ENCODE peak calls at places on chromosomes 13 and 19, in ten cellular contexts. S is fibroblast of the aortic adventitia; K is CD8-positive, alpha-beta T cell; E is choroid plexus epithelial cell; N is right atrium auricular region; P is brain microvascular endothelial cell; L is body of pancreas; J is H1; C is adipocyte; F is AG09309. B is an unnamed sample.
A peak's percentile ranks its signal among the peaks of the same experiment; 100 is the strongest.

GRCh38 chr13:47901451-47901850 is 99.6 kb downstream of the SUCLA2 start:
- DNase-seq in J (no peak), K (no peak), P (peak; percentile 86), L (no peak), S (no peak), C (no peak), F (peak; percentile 78), N (no peak), E (peak; percentile 93), B (no peak)

GRCh38 chr13:94416454-94417080 is 62.9 kb downstream of the DCT start:
- DNase-seq in J (peak; percentile 56), C (peak; percentile 32), P (peak; percentile 9), F (no peak), K (no peak), L (no peak), S (no peak), E (peak; percentile 67), N (no peak), B (peak; percentile 71)

GRCh38 chr19:48418317-48419064 is 25.0 kb downstream of the GRIN2D start:
- DNase-seq in F (no peak), N (no peak), E (no peak), P (no peak), K (no peak), L (no peak), S (no peak), C (no peak), J (no peak), B (no peak)

GRCh38 chr13:109743706-109744453 is 42.5 kb downstream of the IRS2 start:
- DNase-seq in J (no peak), F (no peak), N (no peak), C (peak; percentile 62), S (peak; percentile 25), K (no peak), E (peak; percentile 89), P (peak; percentile 42), L (no peak), B (no peak)

GRCh38 chr19:51365211-51366049 is 758 bp downstream of the ETFB start:
- DNase-seq in S (peak; percentile 55), P (peak; percentile 29), F (no peak), L (peak; percentile 55), K (no peak), C (peak; percentile 58), E (peak; percentile 65), N (peak; percentile 62), J (no peak), B (peak; percentile 83)

GRCh38 chr19:55697698-55698097 is 22.7 kb downstream of the EPN1 start:
- DNase-seq in K (no peak), E (no peak), S (no peak), C (no peak), P (no peak), L (no peak), N (no peak), J (no peak), F (no peak), B (no peak)

GRCh38 chr13:26380930-26381329 is 127.0 kb downstream of the CDK8 start:
- DNase-seq in F (no peak), L (no peak), P (no peak), J (no peak), K (no peak), C (no peak), S (no peak), N (no peak), E (no peak), B (no peak)

GRCh38 chr19:53424968-53425597 is 6.7 kb upstream of the ZNF761 start:
- DNase-seq in K (peak; percentile 77), F (peak; percentile 28), S (peak; percentile 68), P (peak; percentile 62), C (peak; percentile 75), E (peak; percentile 85), L (peak; percentile 76), N (peak; percentile 74), J (peak; percentile 84), B (peak; percentile 92)

GRCh38 chr13:39129253-39129652 is 91.0 kb downstream of the NHLRC3 start:
- DNase-seq in N (no peak), S (no peak), F (no peak), K (no peak), E (no peak), P (no peak), C (no peak), J (no peak), L (no peak), B (no peak)

GRCh38 chr13:110388141-110388943 is 81.3 kb downstream of the COL4A2 start:
- DNase-seq in C (peak; percentile 88), P (peak; percentile 94), E (peak; percentile 92), N (no peak), S (peak; percentile 52), L (no peak), K (no peak), J (no peak), F (no peak), B (no peak)

GRCh38 chr13:51821666-51822065 is 17.7 kb upstream of the DHRS12 start:
- DNase-seq in K (peak; percentile 69), P (no peak), F (no peak), J (no peak), E (no peak), L (no peak), N (no peak), S (no peak), C (no peak), B (peak; percentile 90)

GRCh38 chr19:916645-917322 is 349 bp upstream of the KISS1R start:
- DNase-seq in P (no peak), L (peak; percentile 49), K (no peak), N (no peak), C (no peak), J (peak; percentile 79), E (no peak), F (no peak), S (no peak), B (no peak)

GRCh38 chr19:918481-919156 is 1.5 kb downstream of the KISS1R start:
- DNase-seq in E (no peak), L (no peak), P (no peak), K (no peak), F (no peak), J (no peak), C (no peak), S (no peak), N (no peak), B (no peak)

GRCh38 chr19:918152-918437 is 962 bp downstream of the KISS1R start:
- DNase-seq in C (no peak), N (no peak), F (no peak), E (no peak), K (no peak), S (no peak), J (no peak), P (no peak), L (no peak), B (no peak)

GRCh38 chr19:919157-920050 is 2.3 kb downstream of the KISS1R start:
- DNase-seq in J (peak; percentile 73), F (no peak), L (no peak), C (no peak), N (no peak), P (no peak), S (no peak), K (no peak), E (no peak), B (peak; percentile 60)

DNA sequence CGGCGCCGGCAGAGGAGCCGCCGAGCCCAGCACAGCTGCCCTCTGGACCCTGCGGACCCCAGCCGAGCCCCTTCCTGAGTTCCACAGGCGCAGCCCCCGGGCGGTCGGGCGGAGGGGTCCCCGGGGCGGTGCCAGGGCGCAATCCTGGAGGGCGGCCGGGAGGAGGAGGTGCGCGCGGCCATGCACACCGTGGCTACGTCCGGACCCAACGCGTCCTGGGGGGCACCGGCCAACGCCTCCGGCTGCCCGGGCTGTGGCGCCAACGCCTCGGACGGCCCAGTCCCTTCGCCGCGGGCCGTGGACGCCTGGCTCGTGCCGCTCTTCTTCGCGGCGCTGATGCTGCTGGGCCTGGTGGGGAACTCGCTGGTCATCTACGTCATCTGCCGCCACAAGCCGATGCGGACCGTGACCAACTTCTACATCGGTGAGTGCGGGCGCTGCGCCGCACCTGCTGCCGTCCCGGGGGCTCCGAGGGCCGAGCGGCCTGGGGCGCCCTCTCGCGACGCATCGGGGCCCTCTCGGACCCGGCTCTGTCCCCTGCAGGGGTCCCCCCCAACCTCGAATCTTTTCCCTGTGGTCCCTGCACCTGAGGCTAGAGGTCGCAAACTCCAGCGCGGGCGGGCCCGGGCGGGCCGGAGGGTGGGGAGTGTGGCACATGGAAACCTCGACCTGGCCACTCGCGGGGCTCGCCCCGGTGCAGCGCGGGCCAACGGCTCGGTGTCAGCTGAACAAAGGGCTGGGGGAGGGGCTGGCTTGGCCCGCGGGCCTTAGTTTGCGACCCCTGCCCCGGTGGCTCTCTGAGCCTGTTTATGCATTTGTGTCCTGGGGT is at the start of gene KISS1R:
- DNase-seq in C (peak; percentile 41), S (peak; percentile 12), J (peak; percentile 91), E (no peak), K (peak; percentile 76), L (peak; percentile 42), F (no peak), P (no peak), N (no peak), B (peak; percentile 69)
- H3K4me3 ChIP-seq in C (no peak within 1 kb of the TSS), S (no peak within 1 kb of the TSS), J (peak within 1 kb of the TSS; percentile 57), E (no peak within 1 kb of the TSS), K (peak within 1 kb of the TSS; percentile 53), L (peak within 1 kb of the TSS; percentile 1), F (no peak within 1 kb of the TSS), P (no peak within 1 kb of the TSS), N (no peak within 1 kb of the TSS), B (no peak within 1 kb of the TSS)

DNA sequence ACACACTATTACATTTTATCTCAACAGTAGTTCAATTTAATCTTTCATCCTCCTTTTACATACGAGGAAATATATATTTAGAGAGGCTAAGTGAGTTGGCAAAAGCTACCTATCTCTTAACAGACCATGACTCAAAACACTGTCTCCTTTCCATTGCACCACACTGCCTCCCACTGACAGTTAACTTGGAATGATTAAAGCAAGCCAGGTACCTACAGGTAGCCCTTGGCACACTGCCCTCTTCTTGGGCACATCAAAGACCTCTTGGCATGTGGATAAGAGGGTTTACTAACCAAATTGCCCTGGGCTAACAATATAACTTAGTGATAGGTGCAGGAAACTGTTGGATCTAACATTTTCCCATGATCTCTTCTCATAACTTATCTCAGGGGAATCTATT is 1.9 kb downstream of the ABHD13 start:
- DNase-seq in E (no peak), S (no peak), C (peak; percentile 11), K (no peak), F (no peak), J (no peak), P (no peak), L (peak; percentile 61), N (no peak), B (no peak)
- H3K4me3 ChIP-seq in E (no peak overlapping the region), S (peak overlapping the region; percentile 3), C (peak overlapping the region; percentile 99), K (no peak overlapping the region), F (no peak overlapping the region), J (no peak overlapping the region), P (no peak overlapping the region), L (no peak overlapping the region), N (no peak overlapping the region), B (peak overlapping the region; percentile 90)

GRCh38 chr13:45715351-45715750 is 13.2 kb downstream of the CBY2 start:
- DNase-seq in P (no peak), F (no peak), K (no peak), E (no peak), N (peak; percentile 46), S (no peak), L (no peak), J (no peak), C (no peak), B (no peak)
- H3K4me3 ChIP-seq in P (no peak overlapping the region), F (no peak overlapping the region), K (no peak overlapping the region), E (no peak overlapping the region), N (no peak overlapping the region), S (no peak overlapping the region), L (no peak overlapping the region), J (no peak overlapping the region), C (no peak overlapping the region), B (no peak overlapping the region)

DNA sequence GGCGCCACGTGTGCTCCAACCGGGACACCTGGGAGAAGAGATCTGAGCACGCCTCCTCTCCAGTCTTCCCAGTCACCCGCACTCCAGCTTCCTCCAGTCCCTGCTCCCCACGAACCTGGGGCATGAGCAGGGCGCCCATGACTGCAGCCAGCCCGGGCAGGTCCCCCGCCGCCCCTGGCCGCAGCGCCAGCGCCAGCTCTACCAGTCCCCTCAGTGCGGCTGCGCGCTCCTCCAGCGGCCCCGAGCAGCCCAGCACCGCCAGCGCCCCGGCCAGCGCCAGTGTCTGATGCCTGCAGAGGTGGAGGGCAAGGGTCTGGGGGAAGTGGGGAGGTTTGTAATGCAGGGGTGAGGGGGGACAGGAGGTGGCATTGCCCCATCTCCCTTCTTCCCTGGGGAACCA is 13.1 kb downstream of the SH2D3A start:
- DNase-seq in E (no peak), C (no peak), L (no peak), F (no peak), J (no peak), S (no peak), K (no peak), N (no peak), P (no peak), B (no peak)
- H3K4me3 ChIP-seq in E (no peak overlapping the region), C (no peak overlapping the region), L (no peak overlapping the region), F (no peak overlapping the region), J (no peak overlapping the region), S (no peak overlapping the region), K (no peak overlapping the region), N (no peak overlapping the region), P (no peak overlapping the region), B (no peak overlapping the region)

B was measured in Karpas-422.